ENCODE peak calls at places on chromosome 13, in eight cellular contexts. One of them, this sample, is unnamed.

GRCh38 chr13:84446972-84447700 is 564.9 kb upstream of the SLITRK1 start:
- DNase-seq in CD4-positive, alpha-beta memory T cell: no peak
- DNase-seq in cardiac muscle cell: peak; percentile 23
- DNase-seq in tibial artery: no peak
- DNase-seq in hepatocyte: no peak
- DNase-seq in endothelial cell of umbilical vein: no peak
- DNase-seq in spleen: peak; percentile 31
- DNase-seq in uterus: no peak
- DNase-seq in this sample: no peak

GRCh38 chr13:75308222-75308621 is 173.7 kb downstream of the TBC1D4 start:
- DNase-seq in CD4-positive, alpha-beta memory T cell: no peak
- DNase-seq in cardiac muscle cell: no peak
- DNase-seq in tibial artery: no peak
- DNase-seq in hepatocyte: no peak
- DNase-seq in endothelial cell of umbilical vein: no peak
- DNase-seq in spleen: no peak
- DNase-seq in uterus: no peak
- DNase-seq in this sample: no peak

GRCh38 chr13:23963947-23964346 is 66.6 kb upstream of the C1QTNF9B start:
- DNase-seq in CD4-positive, alpha-beta memory T cell: no peak
- DNase-seq in cardiac muscle cell: no peak
- DNase-seq in tibial artery: no peak
- DNase-seq in hepatocyte: no peak
- DNase-seq in endothelial cell of umbilical vein: no peak
- DNase-seq in spleen: no peak
- DNase-seq in uterus: no peak
- DNase-seq in this sample: no peak

GRCh38 chr13:33690321-33690720 is 127.6 kb upstream of the RFC3 start:
- DNase-seq in CD4-positive, alpha-beta memory T cell: no peak
- DNase-seq in cardiac muscle cell: no peak
- DNase-seq in tibial artery: no peak
- DNase-seq in hepatocyte: no peak
- DNase-seq in endothelial cell of umbilical vein: no peak
- DNase-seq in spleen: no peak
- DNase-seq in uterus: no peak
- DNase-seq in this sample: no peak

GRCh38 chr13:89688908-89689307 is 1658.6 kb upstream of the MIR17HG start:
- DNase-seq in CD4-positive, alpha-beta memory T cell: no peak
- DNase-seq in cardiac muscle cell: peak; percentile 29
- DNase-seq in tibial artery: no peak
- DNase-seq in hepatocyte: no peak
- DNase-seq in endothelial cell of umbilical vein: no peak
- DNase-seq in spleen: no peak
- DNase-seq in uterus: no peak
- DNase-seq in this sample: no peak

GRCh38 chr13:93948523-93948922 is 531.0 kb downstream of the DCT start:
- DNase-seq in CD4-positive, alpha-beta memory T cell: no peak
- DNase-seq in cardiac muscle cell: no peak
- DNase-seq in tibial artery: no peak
- DNase-seq in hepatocyte: no peak
- DNase-seq in endothelial cell of umbilical vein: no peak
- DNase-seq in spleen: no peak
- DNase-seq in uterus: no peak
- DNase-seq in this sample: no peak

GRCh38 chr13:27967203-27967735 is 1.8 kb downstream of the CDX2 start:
- DNase-seq in CD4-positive, alpha-beta memory T cell: no peak
- DNase-seq in cardiac muscle cell: no peak
- DNase-seq in tibial artery: no peak
- DNase-seq in hepatocyte: no peak
- DNase-seq in endothelial cell of umbilical vein: no peak
- DNase-seq in spleen: no peak
- DNase-seq in uterus: no peak
- DNase-seq in this sample: no peak

GRCh38 chr13:43784491-43784890 is 2.3 kb downstream of the ENOX1 start:
- DNase-seq in CD4-positive, alpha-beta memory T cell: no peak
- DNase-seq in cardiac muscle cell: no peak
- DNase-seq in tibial artery: no peak
- DNase-seq in hepatocyte: no peak
- DNase-seq in endothelial cell of umbilical vein: no peak
- DNase-seq in spleen: no peak
- DNase-seq in uterus: no peak
- DNase-seq in this sample: no peak

GRCh38 chr13:102012299-102013293 is 389.3 kb downstream of the FGF14 start:
- DNase-seq in CD4-positive, alpha-beta memory T cell: no peak
- DNase-seq in cardiac muscle cell: no peak
- DNase-seq in tibial artery: peak; percentile 63
- DNase-seq in hepatocyte: no peak
- DNase-seq in endothelial cell of umbilical vein: no peak
- DNase-seq in spleen: no peak
- DNase-seq in uterus: no peak
- DNase-seq in this sample: no peak

GRCh38 chr13:52446265-52446664 is 4.2 kb downstream of the VPS36 start:
- DNase-seq in CD4-positive, alpha-beta memory T cell: no peak
- DNase-seq in cardiac muscle cell: peak; percentile 24
- DNase-seq in tibial artery: no peak
- DNase-seq in hepatocyte: no peak
- DNase-seq in endothelial cell of umbilical vein: no peak
- DNase-seq in spleen: no peak
- DNase-seq in uterus: no peak
- DNase-seq in this sample: no peak

GRCh38 chr13:87827479-87827878 is 156.3 kb downstream of the SLITRK5 start:
- DNase-seq in CD4-positive, alpha-beta memory T cell: no peak
- DNase-seq in cardiac muscle cell: peak; percentile 3
- DNase-seq in tibial artery: no peak
- DNase-seq in hepatocyte: no peak
- DNase-seq in endothelial cell of umbilical vein: no peak
- DNase-seq in spleen: no peak
- DNase-seq in uterus: no peak
- DNase-seq in this sample: peak; percentile 10

GRCh38 chr13:44181938-44182337 is 191.7 kb upstream of the SERP2 start:
- DNase-seq in CD4-positive, alpha-beta memory T cell: no peak
- DNase-seq in cardiac muscle cell: no peak
- DNase-seq in tibial artery: no peak
- DNase-seq in hepatocyte: no peak
- DNase-seq in endothelial cell of umbilical vein: no peak
- DNase-seq in spleen: no peak
- DNase-seq in uterus: no peak
- DNase-seq in this sample: no peak

GRCh38 chr13:112532837-112533745 is 54.9 kb downstream of the TUBGCP3 start:
- DNase-seq in CD4-positive, alpha-beta memory T cell: peak; percentile 4
- DNase-seq in cardiac muscle cell: peak; percentile 8
- DNase-seq in tibial artery: no peak
- DNase-seq in hepatocyte: no peak
- DNase-seq in endothelial cell of umbilical vein: no peak
- DNase-seq in spleen: no peak
- DNase-seq in uterus: no peak
- DNase-seq in this sample: no peak

GRCh38 chr13:25422153-25422552 is 50.4 kb downstream of the ATP8A2 start:
- DNase-seq in CD4-positive, alpha-beta memory T cell: no peak
- DNase-seq in cardiac muscle cell: no peak
- DNase-seq in tibial artery: no peak
- DNase-seq in hepatocyte: no peak
- DNase-seq in endothelial cell of umbilical vein: no peak
- DNase-seq in spleen: no peak
- DNase-seq in uterus: no peak
- DNase-seq in this sample: no peak

GRCh38 chr13:60146491-60146890 is 17.2 kb downstream of the DIAPH3 start:
- DNase-seq in CD4-positive, alpha-beta memory T cell: no peak
- DNase-seq in cardiac muscle cell: peak; percentile 58
- DNase-seq in tibial artery: no peak
- DNase-seq in hepatocyte: no peak
- DNase-seq in endothelial cell of umbilical vein: peak; percentile 32
- DNase-seq in spleen: no peak
- DNase-seq in uterus: no peak
- DNase-seq in this sample: no peak

GRCh38 chr13:47100214-47100853 is 203.5 kb upstream of the HTR2A start:
- DNase-seq in CD4-positive, alpha-beta memory T cell: no peak
- DNase-seq in cardiac muscle cell: no peak
- DNase-seq in tibial artery: no peak
- DNase-seq in hepatocyte: no peak
- DNase-seq in endothelial cell of umbilical vein: no peak
- DNase-seq in spleen: no peak
- DNase-seq in uterus: no peak
- DNase-seq in this sample: no peak

GRCh38 chr13:35826626-35827254 is 304.4 kb downstream of the DCLK1 start:
- DNase-seq in CD4-positive, alpha-beta memory T cell: no peak
- DNase-seq in cardiac muscle cell: no peak
- DNase-seq in tibial artery: no peak
- DNase-seq in hepatocyte: no peak
- DNase-seq in endothelial cell of umbilical vein: no peak
- DNase-seq in spleen: no peak
- DNase-seq in uterus: no peak
- DNase-seq in this sample: no peak

GRCh38 chr13:50892162-50892944 is 17.2 kb upstream of the RNASEH2B start:
- DNase-seq in CD4-positive, alpha-beta memory T cell: peak; percentile 38
- DNase-seq in cardiac muscle cell: no peak
- DNase-seq in tibial artery: no peak
- DNase-seq in hepatocyte: no peak
- DNase-seq in endothelial cell of umbilical vein: no peak
- DNase-seq in spleen: peak; percentile 85
- DNase-seq in uterus: no peak
- DNase-seq in this sample: no peak

GRCh38 chr13:30713133-30713532 is 22.2 kb upstream of the ALOX5AP start:
- DNase-seq in CD4-positive, alpha-beta memory T cell: no peak
- DNase-seq in cardiac muscle cell: no peak
- DNase-seq in tibial artery: no peak
- DNase-seq in hepatocyte: no peak
- DNase-seq in endothelial cell of umbilical vein: peak; percentile 29
- DNase-seq in spleen: peak; percentile 84
- DNase-seq in uterus: no peak
- DNase-seq in this sample: no peak

DNA sequence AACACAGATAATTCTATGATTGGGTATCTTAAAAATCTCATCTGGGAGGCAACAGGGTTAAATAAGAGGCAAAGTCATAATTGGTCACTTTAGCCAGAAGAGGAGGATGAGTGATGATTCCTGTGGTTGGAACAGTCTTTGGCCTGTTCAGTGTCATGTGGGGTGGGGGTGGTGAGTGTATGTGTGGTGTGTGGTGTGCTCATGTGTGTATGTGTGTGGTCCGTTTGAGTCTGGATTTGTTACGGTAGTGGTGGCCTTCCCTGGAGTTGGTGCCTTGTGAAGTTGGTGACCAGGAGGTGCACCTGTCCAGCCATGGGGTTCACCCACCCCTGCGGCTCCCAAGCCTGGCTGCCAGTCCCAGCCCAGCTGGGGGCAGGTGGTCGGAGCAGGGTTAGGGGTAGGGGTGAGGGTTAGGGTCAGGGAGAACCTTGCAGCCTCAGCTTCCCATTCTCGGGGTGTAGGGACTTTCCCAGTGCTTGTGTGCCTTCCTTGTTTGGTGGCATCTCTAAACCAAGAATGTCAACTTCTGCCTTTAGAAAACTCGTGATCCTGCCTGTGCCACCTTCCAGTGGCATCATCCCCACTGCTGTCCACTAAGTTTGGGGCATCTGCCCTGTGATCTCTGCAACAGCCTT is 97.5 kb downstream of the RAB20 start:
- DNase-seq in CD4-positive, alpha-beta memory T cell: no peak
- DNase-seq in cardiac muscle cell: no peak
- DNase-seq in tibial artery: no peak
- DNase-seq in hepatocyte: no peak
- DNase-seq in endothelial cell of umbilical vein: no peak
- DNase-seq in spleen: no peak
- DNase-seq in uterus: no peak
- DNase-seq in this sample: no peak
- H3K27ac ChIP-seq in CD4-positive, alpha-beta memory T cell: no peak overlapping the region
- H3K27ac ChIP-seq in cardiac muscle cell: no peak overlapping the region
- H3K27ac ChIP-seq in tibial artery: peak overlapping the region; percentile 9
- H3K27ac ChIP-seq in hepatocyte: no peak overlapping the region
- H3K27ac ChIP-seq in endothelial cell of umbilical vein: no peak overlapping the region
- H3K27ac ChIP-seq in spleen: no peak overlapping the region
- H3K27ac ChIP-seq in uterus: no peak overlapping the region
- H3K27ac ChIP-seq in this sample: no peak overlapping the region

DNA sequence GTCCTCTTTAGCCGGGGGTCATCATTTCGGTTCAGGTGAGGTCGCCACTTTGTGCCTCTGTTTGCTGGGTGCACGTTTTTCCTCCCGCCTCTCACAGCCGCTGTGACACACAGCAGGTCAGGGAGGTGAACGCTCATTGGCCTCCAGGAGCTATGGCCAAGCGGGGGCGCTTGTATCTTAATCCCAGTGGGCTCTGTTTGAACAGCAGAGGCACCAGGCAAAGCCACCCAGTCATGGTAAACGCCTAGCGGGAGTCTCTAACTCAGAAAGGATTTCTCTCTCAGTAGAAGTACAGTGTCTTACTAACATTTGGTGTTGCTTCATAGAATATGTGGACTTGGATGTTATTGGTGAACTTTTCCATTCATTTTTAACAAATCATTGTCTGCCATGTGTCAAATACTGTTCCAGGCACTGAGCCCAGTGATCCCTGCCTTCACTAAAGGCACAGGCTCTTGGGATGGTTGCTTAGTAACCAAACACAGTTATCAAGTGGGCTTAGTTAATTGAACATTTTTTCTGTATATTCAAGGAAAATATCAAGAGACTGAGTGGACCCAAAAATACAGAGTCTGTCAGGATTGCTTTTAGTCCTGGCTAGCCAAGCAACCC is 186.7 kb downstream of the STK24 start:
- DNase-seq in CD4-positive, alpha-beta memory T cell: no peak
- DNase-seq in cardiac muscle cell: peak; percentile 76
- DNase-seq in tibial artery: no peak
- DNase-seq in hepatocyte: no peak
- DNase-seq in endothelial cell of umbilical vein: no peak
- DNase-seq in spleen: no peak
- DNase-seq in uterus: no peak
- DNase-seq in this sample: no peak
- H3K27ac ChIP-seq in CD4-positive, alpha-beta memory T cell: no peak overlapping the region
- H3K27ac ChIP-seq in cardiac muscle cell: no peak overlapping the region
- H3K27ac ChIP-seq in tibial artery: no peak overlapping the region
- H3K27ac ChIP-seq in hepatocyte: no peak overlapping the region
- H3K27ac ChIP-seq in endothelial cell of umbilical vein: no peak overlapping the region
- H3K27ac ChIP-seq in spleen: no peak overlapping the region
- H3K27ac ChIP-seq in uterus: no peak overlapping the region
- H3K27ac ChIP-seq in this sample: no peak overlapping the region

GRCh38 chr13:73417012-73417615 is 358.3 kb downstream of the KLF5 start:
- DNase-seq in CD4-positive, alpha-beta memory T cell: no peak
- DNase-seq in cardiac muscle cell: peak; percentile 19
- DNase-seq in tibial artery: no peak
- DNase-seq in hepatocyte: no peak
- DNase-seq in endothelial cell of umbilical vein: no peak
- DNase-seq in spleen: no peak
- DNase-seq in uterus: no peak
- DNase-seq in this sample: no peak
- H3K27ac ChIP-seq in CD4-positive, alpha-beta memory T cell: no peak overlapping the region
- H3K27ac ChIP-seq in cardiac muscle cell: no peak overlapping the region
- H3K27ac ChIP-seq in tibial artery: no peak overlapping the region
- H3K27ac ChIP-seq in hepatocyte: no peak overlapping the region
- H3K27ac ChIP-seq in endothelial cell of umbilical vein: no peak overlapping the region
- H3K27ac ChIP-seq in spleen: no peak overlapping the region
- H3K27ac ChIP-seq in uterus: no peak overlapping the region
- H3K27ac ChIP-seq in this sample: peak overlapping the region; percentile 100

DNA sequence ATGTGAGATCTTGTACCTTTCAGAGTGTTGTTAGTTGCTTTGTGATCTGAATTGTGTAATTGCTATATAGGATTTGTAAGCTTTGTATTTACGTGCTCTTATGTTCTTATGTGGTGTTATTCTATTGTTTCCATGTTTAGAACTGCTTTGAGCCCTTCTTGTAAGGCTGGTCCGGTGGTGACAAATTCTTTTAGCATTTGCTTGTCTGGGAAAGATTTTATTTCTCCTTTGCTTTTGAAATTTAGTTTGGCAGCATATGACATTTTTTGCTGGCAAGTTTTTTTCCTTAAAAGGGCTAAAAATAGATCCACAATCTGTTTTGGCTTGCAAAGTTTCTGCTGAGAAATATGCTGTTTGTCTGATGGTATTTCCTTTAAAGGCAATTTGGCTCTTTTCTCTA is 1089.2 kb upstream of the PCDH9 start:
- DNase-seq in CD4-positive, alpha-beta memory T cell: no peak
- DNase-seq in cardiac muscle cell: no peak
- DNase-seq in tibial artery: no peak
- DNase-seq in hepatocyte: no peak
- DNase-seq in endothelial cell of umbilical vein: no peak
- DNase-seq in spleen: no peak
- DNase-seq in uterus: no peak
- DNase-seq in this sample: no peak
- H3K27ac ChIP-seq in CD4-positive, alpha-beta memory T cell: no peak overlapping the region
- H3K27ac ChIP-seq in cardiac muscle cell: no peak overlapping the region
- H3K27ac ChIP-seq in tibial artery: no peak overlapping the region
- H3K27ac ChIP-seq in hepatocyte: no peak overlapping the region
- H3K27ac ChIP-seq in endothelial cell of umbilical vein: no peak overlapping the region
- H3K27ac ChIP-seq in spleen: no peak overlapping the region
- H3K27ac ChIP-seq in uterus: no peak overlapping the region
- H3K27ac ChIP-seq in this sample: no peak overlapping the region

This sample was measured in epithelial cell of prostate.